ENCODE peak calls at places on chromosome 15, in four cellular contexts. C is IMR-90, M is HCT116, P is H1. D is an unnamed sample.
A peak's percentile ranks its signal among the peaks of the same experiment; 100 is the strongest.

GRCh38 chr15:100780208-100780800 is 99.3 kb upstream of the ALDH1A3 start:
- DNase-seq in P (no peak), M (no peak), C (no peak), D (no peak)

GRCh38 chr15:100663550-100664335 is 61.4 kb downstream of the ASB7 start:
- DNase-seq in C (peak; percentile 15), M (no peak), P (no peak), D (no peak)

GRCh38 chr15:38714309-38715072 is 149.9 kb upstream of the RASGRP1 start:
- DNase-seq in M (no peak), P (no peak), C (peak; percentile 96), D (no peak)

GRCh38 chr15:63896336-63897115 is 62.8 kb upstream of the HERC1 start:
- DNase-seq in P (no peak), C (peak; percentile 81), M (no peak), D (peak; percentile 66)

GRCh38 chr15:23566070-23567050 is 886 bp downstream of the MKRN3 start:
- DNase-seq in M (peak; percentile 29), C (no peak), P (no peak), D (peak; percentile 35)

GRCh38 chr15:90931737-90932659 is at the start of gene HDDC3:
- DNase-seq in C (peak; percentile 76), M (peak; percentile 87), P (no peak), D (peak; percentile 94)

GRCh38 chr15:32730677-32731654 is 13.2 kb downstream of the GREM1 start:
- DNase-seq in M (peak; percentile 55), P (no peak), C (no peak), D (no peak)

GRCh38 chr15:78927077-78927790 is 17.6 kb downstream of the CTSH start:
- DNase-seq in C (no peak), P (no peak), M (no peak), D (no peak)

GRCh38 chr15:101140697-101141065 is 111.2 kb downstream of the CHSY1 start:
- DNase-seq in P (no peak), M (no peak), C (no peak), D (no peak)

GRCh38 chr15:63889831-63890230 is 56.1 kb upstream of the HERC1 start:
- DNase-seq in M (no peak), P (no peak), C (no peak), D (no peak)

GRCh38 chr15:90814193-90814811 is 54.1 kb upstream of the FURIN start:
- DNase-seq in P (no peak), M (no peak), C (peak; percentile 38), D (no peak)

GRCh38 chr15:70095387-70096214 is 2.1 kb downstream of the TLE3 start:
- DNase-seq in C (no peak), M (no peak), P (no peak), D (no peak)

GRCh38 chr15:101451192-101451799 is 38.2 kb downstream of the PCSK6 start:
- DNase-seq in C (no peak), P (no peak), M (no peak), D (no peak)

GRCh38 chr15:47360296-47360695 is 357.0 kb upstream of the SEMA6D start:
- DNase-seq in C (peak; percentile 21), P (no peak), M (no peak), D (no peak)

GRCh38 chr15:92803852-92804609 is 96.1 kb upstream of the CHD2 start:
- DNase-seq in P (no peak), C (peak; percentile 100), M (peak; percentile 99), D (peak; percentile 100)

GRCh38 chr15:99226802-99227201 is 22.6 kb downstream of the TTC23 start:
- DNase-seq in P (no peak), M (no peak), C (no peak), D (no peak)

GRCh38 chr15:91021516-91022074 is 799 bp downstream of the VPS33B start:
- DNase-seq in P (no peak), M (no peak), C (peak; percentile 18), D (no peak)

GRCh38 chr15:91113036-91113435 is 13.0 kb downstream of the SV2B start:
- DNase-seq in M (no peak), C (no peak), P (no peak), D (no peak)

GRCh38 chr15:72502220-72502809 is 28.2 kb downstream of the ARIH1 start:
- DNase-seq in P (no peak), M (no peak), C (no peak), D (no peak)

GRCh38 chr15:93151488-93151887 is 62.5 kb upstream of the RGMA start:
- DNase-seq in P (no peak), M (no peak), C (no peak), D (no peak)

GRCh38 chr15:73078291-73078690 is 26.0 kb downstream of the NEO1 start:
- DNase-seq in M (no peak), P (no peak), C (no peak), D (no peak)

GRCh38 chr15:80434926-80435720 is 30.9 kb downstream of the ARNT2 start:
- DNase-seq in P (no peak), M (no peak), C (no peak), D (no peak)

GRCh38 chr15:75201609-75202250 is at the start of gene C15orf39:
- DNase-seq in M (peak; percentile 33), C (peak; percentile 52), P (no peak), D (peak; percentile 79)
- H3K4me3 ChIP-seq in M (peak within 1 kb of the TSS; percentile 88), C (peak within 1 kb of the TSS; percentile 97), P (peak within 1 kb of the TSS; percentile 89), D (peak within 1 kb of the TSS; percentile 84)

DNA sequence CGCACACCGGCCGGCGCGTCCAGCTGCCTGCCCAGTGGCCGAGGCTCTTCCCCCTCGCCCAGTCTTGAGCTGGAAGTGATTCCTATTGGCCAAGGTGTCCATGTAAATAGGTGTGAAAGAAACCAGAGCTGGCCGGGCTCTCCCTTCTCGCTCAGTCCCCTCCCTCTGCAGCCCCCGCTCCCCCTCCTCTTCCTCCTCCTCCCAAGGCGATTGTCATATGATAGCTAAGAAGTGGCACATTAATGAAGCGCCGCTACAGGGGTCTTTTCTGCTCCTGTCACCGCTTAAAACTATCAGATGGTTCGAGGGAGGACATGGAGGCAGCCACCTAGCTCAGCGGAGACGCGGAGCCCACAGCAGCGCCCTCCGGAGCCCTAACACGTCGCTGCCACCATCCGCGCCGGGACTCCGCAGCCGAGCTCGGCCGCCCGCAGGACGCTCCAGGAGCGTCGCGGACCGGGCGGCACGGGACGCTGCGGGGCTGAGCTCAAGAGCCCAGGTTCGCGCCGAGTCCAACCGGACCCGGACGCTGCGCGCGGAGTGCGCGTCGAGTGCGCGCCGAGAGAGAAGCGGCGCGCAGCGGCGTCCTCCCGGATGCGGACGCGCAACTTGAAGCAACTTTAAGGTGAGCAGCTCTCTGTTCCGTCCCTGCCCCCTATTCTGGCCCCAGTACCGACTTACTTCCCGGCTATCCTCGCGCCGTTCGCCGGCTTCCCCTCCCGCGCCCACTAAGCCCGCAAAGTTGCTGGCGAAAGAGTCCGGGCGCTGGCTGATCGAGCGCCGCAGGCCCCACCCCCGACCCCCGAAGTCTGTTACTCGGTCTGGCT is at the start of gene FOXB1:
- DNase-seq in P (no peak), M (no peak), C (no peak), D (no peak)
- TF ChIP-seq CEBPB in P (no peak), M (no peak), C (no peak), D (no peak)

DNA sequence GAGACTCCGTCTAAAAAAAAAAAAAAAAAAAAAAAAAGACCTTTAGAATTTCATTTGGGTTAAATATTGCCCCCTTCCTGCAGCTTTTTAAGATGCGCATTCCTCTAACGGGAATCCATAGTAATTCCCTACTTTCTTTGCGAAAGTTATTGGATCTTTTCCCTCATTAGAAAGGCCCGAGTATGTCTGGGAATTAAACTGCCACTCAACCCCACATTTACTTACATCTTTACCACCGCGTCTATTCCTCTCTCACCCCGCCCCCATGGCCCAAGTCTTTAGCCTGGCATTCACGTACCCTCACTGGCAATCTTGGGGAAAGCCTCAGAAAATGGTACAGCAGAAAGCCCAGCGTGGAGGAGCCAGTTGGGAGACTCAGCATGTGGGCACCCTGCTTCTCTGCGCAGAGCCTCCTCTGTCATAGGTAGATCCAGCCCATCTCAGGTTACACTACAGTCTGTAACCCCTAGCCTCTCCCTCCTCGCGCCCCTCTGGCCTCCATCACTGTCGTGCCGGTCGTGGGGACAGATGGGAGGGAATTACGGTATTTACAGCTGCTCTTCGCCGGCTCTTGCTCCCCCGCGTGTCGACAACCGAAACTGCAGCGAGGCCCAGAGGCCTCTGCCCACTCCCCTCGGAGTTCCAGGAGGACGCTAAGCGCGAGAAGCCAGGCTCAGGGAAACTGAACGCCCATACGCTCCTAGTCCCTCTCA is 6.4 kb upstream of the ANKDD1A start:
- DNase-seq in P (peak; percentile 93), C (peak; percentile 60), M (no peak), D (peak; percentile 79)
- H3K4me3 ChIP-seq in P (peak overlapping the region; percentile 59), C (peak overlapping the region; percentile 3), M (no peak overlapping the region), D (peak overlapping the region; percentile 1)

GRCh38 chr15:83284563-83285283 is at the start of gene BNC1:
- DNase-seq in P (no peak), C (no peak), M (no peak), D (no peak)
- TF ChIP-seq CEBPB in P (no peak), C (no peak), M (no peak), D (no peak)

GRCh38 chr15:85541744-85542143 is 161.3 kb downstream of the AKAP13 start:
- DNase-seq in C (peak; percentile 37), P (no peak), M (no peak), D (no peak)

GRCh38 chr15:85542488-85542887 is 162.1 kb downstream of the AKAP13 start:
- DNase-seq in C (no peak), M (no peak), P (no peak), D (no peak)

GRCh38 chr15:85542895-85543331 is 162.5 kb downstream of the AKAP13 start:
- DNase-seq in M (no peak), C (peak; percentile 43), P (no peak), D (no peak)

GRCh38 chr15:85545185-85545584 is 164.8 kb downstream of the AKAP13 start:
- DNase-seq in M (no peak), C (peak; percentile 33), P (no peak), D (no peak)

GRCh38 chr15:85543741-85544155 is 163.3 kb downstream of the AKAP13 start:
- DNase-seq in P (peak; percentile 13), C (no peak), M (no peak), D (no peak)
- H3K4me3 ChIP-seq in P (no peak overlapping the region), C (no peak overlapping the region), M (no peak overlapping the region), D (no peak overlapping the region)

GRCh38 chr15:51438526-51438925 is 97.1 kb downstream of the GLDN start:
- DNase-seq in M (no peak), C (no peak), P (no peak), D (no peak)
- TF ChIP-seq CEBPB in M (no peak), C (no peak), P (no peak), D (no peak)

GRCh38 chr15:54803139-54803808 is 393.5 kb downstream of the RSL24D1 start:
- DNase-seq in C (peak; percentile 0), P (no peak), M (no peak), D (peak; percentile 0)
- H3K4me3 ChIP-seq in C (no peak overlapping the region), P (no peak overlapping the region), M (no peak overlapping the region), D (no peak overlapping the region)

DNA sequence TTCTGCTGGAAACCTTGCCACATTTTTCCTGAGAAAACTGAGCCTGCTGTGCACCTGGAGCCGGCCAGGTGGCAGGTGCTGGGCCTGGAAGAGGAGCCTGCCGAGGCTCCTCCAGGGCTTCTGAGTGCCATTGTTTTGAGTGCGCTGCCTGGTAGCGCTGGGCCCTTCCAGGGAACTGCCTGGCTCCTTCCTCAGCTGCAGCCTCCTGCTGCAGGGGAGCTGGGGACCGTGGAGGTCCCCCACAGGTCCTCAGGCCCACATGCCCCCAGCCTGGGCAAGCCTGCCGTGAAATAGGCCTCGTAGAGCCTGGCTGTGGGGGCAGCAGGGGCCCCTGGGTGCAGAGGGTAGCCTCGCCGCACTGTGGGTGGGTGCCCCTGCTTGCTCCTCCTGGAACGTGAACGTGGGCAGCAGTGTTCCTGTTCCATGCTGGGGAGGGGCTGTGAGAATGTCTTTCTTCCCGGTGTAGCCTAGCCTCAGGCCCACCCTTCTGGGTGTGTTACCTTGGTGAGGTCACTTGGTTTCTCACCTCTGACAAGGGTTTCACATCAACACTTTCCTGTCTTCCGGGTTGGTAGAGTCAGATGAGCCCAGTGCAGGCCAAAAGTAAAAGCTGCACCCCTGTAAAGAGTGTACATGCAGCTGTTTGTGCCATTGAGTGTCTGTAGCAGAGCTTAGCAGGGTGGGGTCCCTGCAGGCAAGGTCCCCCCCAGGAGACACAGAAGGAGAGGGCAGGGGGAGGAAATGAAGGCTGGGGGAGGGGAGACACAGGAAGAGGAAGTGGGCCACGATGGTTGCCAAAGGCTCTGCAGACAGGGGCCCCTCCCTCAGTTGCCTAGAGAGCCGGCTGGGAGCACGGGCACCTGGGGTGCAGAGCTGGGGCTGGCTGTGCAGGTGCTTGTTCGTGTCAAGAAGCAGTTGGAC is 34.5 kb downstream of the KLF13 start:
- DNase-seq in C (no peak), M (no peak), P (no peak), D (no peak)
- TF ChIP-seq CEBPB in C (no peak), M (no peak), P (no peak), D (no peak)